ENCODE peak calls at places on chromosomes 13 and 19, in seven cellular contexts. One of them, this sample, is unnamed. For H3K4me1, the result is how much of the 10 kb centered on the place peaks cover.

GRCh38 chr13:38530492-38530891 is 156.4 kb upstream of the FREM2 start:
- DNase-seq in cardiac muscle cell: peak
- DNase-seq in lower lobe of right lung: no peak
- DNase-seq in PC-3: peak
- DNase-seq in ovary: no peak
- DNase-seq in tibial nerve: no peak
- DNase-seq in psoas muscle: no peak
- DNase-seq in this sample: no peak

GRCh38 chr13:61414686-61415664 is 674 bp downstream of the PCDH20 start:
- DNase-seq in tibial nerve: no peak
- DNase-seq in lower lobe of right lung: peak
- DNase-seq in ovary: no peak
- DNase-seq in psoas muscle: peak
- DNase-seq in cardiac muscle cell: peak
- DNase-seq in PC-3: peak
- DNase-seq in this sample: no peak

GRCh38 chr13:67792151-67792665 is 562.1 kb upstream of the PCDH9 start:
- DNase-seq in ovary: no peak
- DNase-seq in PC-3: no peak
- DNase-seq in cardiac muscle cell: no peak
- DNase-seq in lower lobe of right lung: no peak
- DNase-seq in tibial nerve: no peak
- DNase-seq in psoas muscle: no peak
- DNase-seq in this sample: no peak

GRCh38 chr19:3672575-3672948 is 27.7 kb downstream of the PIP5K1C start:
- DNase-seq in lower lobe of right lung: no peak
- DNase-seq in cardiac muscle cell: no peak
- DNase-seq in psoas muscle: no peak
- DNase-seq in ovary: no peak
- DNase-seq in tibial nerve: no peak
- DNase-seq in PC-3: no peak
- DNase-seq in this sample: no peak

GRCh38 chr19:40461669-40462221 is 3.8 kb downstream of the BLVRB start:
- DNase-seq in psoas muscle: peak
- DNase-seq in lower lobe of right lung: peak
- DNase-seq in PC-3: no peak
- DNase-seq in tibial nerve: no peak
- DNase-seq in ovary: no peak
- DNase-seq in cardiac muscle cell: no peak
- DNase-seq in this sample: no peak

GRCh38 chr19:42191855-42192254 is 25.6 kb downstream of the DEDD2 start:
- DNase-seq in cardiac muscle cell: peak
- DNase-seq in lower lobe of right lung: no peak
- DNase-seq in ovary: no peak
- DNase-seq in tibial nerve: no peak
- DNase-seq in psoas muscle: no peak
- DNase-seq in PC-3: peak
- DNase-seq in this sample: peak

GRCh38 chr13:41746259-41746658 is 214.7 kb downstream of the VWA8 start:
- DNase-seq in cardiac muscle cell: peak
- DNase-seq in ovary: no peak
- DNase-seq in lower lobe of right lung: no peak
- DNase-seq in psoas muscle: no peak
- DNase-seq in tibial nerve: no peak
- DNase-seq in PC-3: peak
- DNase-seq in this sample: no peak

GRCh38 chr13:114225610-114226009 is 9.1 kb upstream of the CDC16 start:
- DNase-seq in lower lobe of right lung: no peak
- DNase-seq in ovary: no peak
- DNase-seq in cardiac muscle cell: no peak
- DNase-seq in tibial nerve: no peak
- DNase-seq in PC-3: no peak
- DNase-seq in psoas muscle: no peak
- DNase-seq in this sample: no peak

GRCh38 chr19:7691497-7691896 is 10.4 kb downstream of the FCER2 start:
- DNase-seq in PC-3: no peak
- DNase-seq in tibial nerve: no peak
- DNase-seq in lower lobe of right lung: no peak
- DNase-seq in cardiac muscle cell: no peak
- DNase-seq in ovary: no peak
- DNase-seq in psoas muscle: no peak
- DNase-seq in this sample: no peak

GRCh38 chr13:73216381-73216831 is 157.6 kb downstream of the KLF5 start:
- DNase-seq in PC-3: no peak
- DNase-seq in lower lobe of right lung: no peak
- DNase-seq in psoas muscle: no peak
- DNase-seq in ovary: no peak
- DNase-seq in tibial nerve: no peak
- DNase-seq in cardiac muscle cell: no peak
- DNase-seq in this sample: no peak

GRCh38 chr13:97275775-97276501 is 53.8 kb downstream of the MBNL2 start:
- DNase-seq in cardiac muscle cell: no peak
- DNase-seq in tibial nerve: no peak
- DNase-seq in PC-3: no peak
- DNase-seq in ovary: no peak
- DNase-seq in psoas muscle: no peak
- DNase-seq in lower lobe of right lung: no peak
- DNase-seq in this sample: no peak

GRCh38 chr19:13152356-13152853 is 2.2 kb downstream of the IER2 start:
- DNase-seq in ovary: no peak
- DNase-seq in psoas muscle: no peak
- DNase-seq in cardiac muscle cell: no peak
- DNase-seq in lower lobe of right lung: no peak
- DNase-seq in tibial nerve: peak
- DNase-seq in PC-3: no peak
- DNase-seq in this sample: no peak

GRCh38 chr13:29081036-29081435 is 260.9 kb downstream of the MTUS2 start:
- DNase-seq in tibial nerve: no peak
- DNase-seq in PC-3: no peak
- DNase-seq in psoas muscle: no peak
- DNase-seq in ovary: no peak
- DNase-seq in lower lobe of right lung: no peak
- DNase-seq in cardiac muscle cell: no peak
- DNase-seq in this sample: no peak

GRCh38 chr19:58317481-58318072 is 9.2 kb upstream of the ZSCAN22 start:
- DNase-seq in psoas muscle: no peak
- DNase-seq in lower lobe of right lung: no peak
- DNase-seq in cardiac muscle cell: peak
- DNase-seq in tibial nerve: no peak
- DNase-seq in PC-3: peak
- DNase-seq in ovary: no peak
- DNase-seq in this sample: no peak

GRCh38 chr13:56424246-56424645 is 716.5 kb upstream of the PRR20A start:
- DNase-seq in psoas muscle: no peak
- DNase-seq in ovary: no peak
- DNase-seq in tibial nerve: no peak
- DNase-seq in lower lobe of right lung: no peak
- DNase-seq in PC-3: no peak
- DNase-seq in cardiac muscle cell: no peak
- DNase-seq in this sample: no peak

GRCh38 chr13:104001766-104002165 is 935.5 kb upstream of the SLC10A2 start:
- DNase-seq in lower lobe of right lung: no peak
- DNase-seq in ovary: no peak
- DNase-seq in PC-3: no peak
- DNase-seq in tibial nerve: no peak
- DNase-seq in cardiac muscle cell: no peak
- DNase-seq in psoas muscle: no peak
- DNase-seq in this sample: no peak

GRCh38 chr19:14536926-14537692 is 7.7 kb downstream of the TECR start:
- DNase-seq in ovary: peak
- DNase-seq in cardiac muscle cell: peak
- DNase-seq in tibial nerve: no peak
- DNase-seq in lower lobe of right lung: peak
- DNase-seq in psoas muscle: peak
- DNase-seq in PC-3: peak
- DNase-seq in this sample: no peak

GRCh38 chr13:113837554-113838355 is 26.1 kb downstream of the GAS6 start:
- DNase-seq in cardiac muscle cell: peak
- DNase-seq in ovary: peak
- DNase-seq in tibial nerve: peak
- DNase-seq in PC-3: peak
- DNase-seq in psoas muscle: peak
- DNase-seq in lower lobe of right lung: peak
- DNase-seq in this sample: no peak

GRCh38 chr19:41398042-41398403 is 405 bp downstream of the BCKDHA start:
- DNase-seq in ovary: no peak
- DNase-seq in psoas muscle: no peak
- DNase-seq in cardiac muscle cell: no peak
- DNase-seq in PC-3: no peak
- DNase-seq in lower lobe of right lung: no peak
- DNase-seq in tibial nerve: no peak
- DNase-seq in this sample: no peak

GRCh38 chr13:51995677-51996551 is 15.3 kb downstream of the ATP7B start:
- DNase-seq in lower lobe of right lung: no peak
- DNase-seq in PC-3: no peak
- DNase-seq in ovary: no peak
- DNase-seq in psoas muscle: no peak
- DNase-seq in tibial nerve: no peak
- DNase-seq in cardiac muscle cell: peak
- DNase-seq in this sample: no peak

GRCh38 chr19:2289714-2290435 is 7.9 kb upstream of the PEAK3 start:
- DNase-seq in lower lobe of right lung: peak
- DNase-seq in ovary: no peak
- DNase-seq in tibial nerve: no peak
- DNase-seq in PC-3: no peak
- DNase-seq in psoas muscle: no peak
- DNase-seq in cardiac muscle cell: no peak
- DNase-seq in this sample: no peak

GRCh38 chr13:73429691-73430090 is 370.9 kb downstream of the KLF5 start:
- DNase-seq in lower lobe of right lung: no peak
- DNase-seq in cardiac muscle cell: peak
- DNase-seq in tibial nerve: no peak
- DNase-seq in PC-3: peak
- DNase-seq in psoas muscle: no peak
- DNase-seq in ovary: no peak
- DNase-seq in this sample: no peak

GRCh38 chr13:91154553-91154952 is 192.9 kb upstream of the MIR17HG start:
- DNase-seq in lower lobe of right lung: no peak
- DNase-seq in psoas muscle: no peak
- DNase-seq in ovary: no peak
- DNase-seq in PC-3: no peak
- DNase-seq in cardiac muscle cell: no peak
- DNase-seq in tibial nerve: no peak
- DNase-seq in this sample: no peak

GRCh38 chr13:41561179-41561578 is 103.8 kb downstream of the RGCC start:
- DNase-seq in tibial nerve: no peak
- DNase-seq in cardiac muscle cell: peak
- DNase-seq in ovary: no peak
- DNase-seq in lower lobe of right lung: no peak
- DNase-seq in psoas muscle: no peak
- DNase-seq in PC-3: no peak
- DNase-seq in this sample: no peak

GRCh38 chr13:101289764-101290163 is 126.5 kb downstream of the NALCN start:
- DNase-seq in lower lobe of right lung: no peak
- DNase-seq in cardiac muscle cell: peak
- DNase-seq in tibial nerve: no peak
- DNase-seq in ovary: no peak
- DNase-seq in PC-3: no peak
- DNase-seq in psoas muscle: no peak
- DNase-seq in this sample: no peak

GRCh38 chr13:107200491-107200890 is 632.6 kb upstream of the ARGLU1 start:
- DNase-seq in PC-3: peak
- DNase-seq in tibial nerve: no peak
- DNase-seq in psoas muscle: no peak
- DNase-seq in ovary: no peak
- DNase-seq in cardiac muscle cell: no peak
- DNase-seq in lower lobe of right lung: no peak
- DNase-seq in this sample: no peak

GRCh38 chr13:107202371-107203023 is 634.6 kb upstream of the ARGLU1 start:
- DNase-seq in lower lobe of right lung: no peak
- DNase-seq in psoas muscle: no peak
- DNase-seq in tibial nerve: no peak
- DNase-seq in ovary: peak
- DNase-seq in cardiac muscle cell: peak
- DNase-seq in PC-3: peak
- DNase-seq in this sample: no peak

GRCh38 chr13:107208889-107209288 is 641.0 kb upstream of the ARGLU1 start:
- DNase-seq in cardiac muscle cell: peak
- DNase-seq in tibial nerve: no peak
- DNase-seq in ovary: no peak
- DNase-seq in PC-3: no peak
- DNase-seq in lower lobe of right lung: no peak
- DNase-seq in psoas muscle: no peak
- DNase-seq in this sample: no peak

GRCh38 chr13:107205318-107206112 is 637.6 kb upstream of the ARGLU1 start:
- DNase-seq in tibial nerve: peak
- DNase-seq in psoas muscle: peak
- DNase-seq in lower lobe of right lung: peak
- DNase-seq in PC-3: peak
- DNase-seq in cardiac muscle cell: peak
- DNase-seq in ovary: peak
- DNase-seq in this sample: peak

GRCh38 chr13:107203146-107203847 is 635.4 kb upstream of the ARGLU1 start:
- DNase-seq in cardiac muscle cell: peak
- DNase-seq in lower lobe of right lung: no peak
- DNase-seq in ovary: no peak
- DNase-seq in tibial nerve: no peak
- DNase-seq in psoas muscle: no peak
- DNase-seq in PC-3: peak
- DNase-seq in this sample: no peak
- TF ChIP-seq CTCF in cardiac muscle cell: peak
- TF ChIP-seq CTCF in lower lobe of right lung: peak
- TF ChIP-seq CTCF in ovary: no peak
- TF ChIP-seq CTCF in tibial nerve: no peak
- TF ChIP-seq CTCF in psoas muscle: peak
- TF ChIP-seq CTCF in PC-3: peak
- TF ChIP-seq CTCF in this sample: peak

GRCh38 chr19:18426416-18426767 is 7.2 kb downstream of the SSBP4 start:
- DNase-seq in lower lobe of right lung: no peak
- DNase-seq in ovary: peak
- DNase-seq in psoas muscle: no peak
- DNase-seq in tibial nerve: no peak
- DNase-seq in cardiac muscle cell: no peak
- DNase-seq in PC-3: no peak
- DNase-seq in this sample: no peak
- H3K4me1 ChIP-seq in lower lobe of right lung: half or more
- H3K4me1 ChIP-seq in ovary: under half
- H3K4me1 ChIP-seq in psoas muscle: under half
- H3K4me1 ChIP-seq in tibial nerve: under half
- H3K4me1 ChIP-seq in cardiac muscle cell: under half
- H3K4me1 ChIP-seq in PC-3: under half
- H3K4me1 ChIP-seq in this sample: half or more

DNA sequence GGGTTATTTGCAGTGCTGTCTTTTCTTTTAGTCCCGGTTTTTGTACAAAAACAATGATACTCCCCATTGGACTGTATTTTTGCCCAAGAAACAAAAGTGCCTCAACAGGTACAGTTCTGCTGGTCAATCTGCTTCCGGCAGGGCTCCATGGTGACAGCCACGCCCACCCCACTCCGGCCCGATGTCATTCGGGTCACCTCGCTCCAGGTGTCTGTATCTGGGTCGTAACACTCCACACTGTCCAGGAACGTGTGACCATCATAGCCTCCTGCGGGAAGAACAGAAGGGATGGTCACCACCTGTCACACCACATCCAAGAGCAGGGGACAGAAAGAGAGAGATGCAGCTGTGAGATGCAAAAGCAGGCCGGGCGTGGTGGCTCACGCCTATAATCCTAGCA is 16.6 kb downstream of the KEAP1 start:
- DNase-seq in psoas muscle: no peak
- DNase-seq in cardiac muscle cell: no peak
- DNase-seq in tibial nerve: no peak
- DNase-seq in ovary: no peak
- DNase-seq in lower lobe of right lung: no peak
- DNase-seq in PC-3: no peak
- DNase-seq in this sample: no peak
- H3K27ac ChIP-seq in psoas muscle: no peak
- H3K27ac ChIP-seq in cardiac muscle cell: no peak
- H3K27ac ChIP-seq in tibial nerve: no peak
- H3K27ac ChIP-seq in ovary: no peak
- H3K27ac ChIP-seq in lower lobe of right lung: no peak
- H3K27ac ChIP-seq in PC-3: no peak
- H3K27ac ChIP-seq in this sample: no peak

GRCh38 chr19:17999685-18000479 is 8.1 kb upstream of the ARRDC2 start:
- DNase-seq in tibial nerve: no peak
- DNase-seq in cardiac muscle cell: no peak
- DNase-seq in ovary: no peak
- DNase-seq in psoas muscle: no peak
- DNase-seq in PC-3: no peak
- DNase-seq in lower lobe of right lung: no peak
- DNase-seq in this sample: no peak
- TF ChIP-seq CTCF in tibial nerve: no peak
- TF ChIP-seq CTCF in cardiac muscle cell: no peak
- TF ChIP-seq CTCF in ovary: no peak
- TF ChIP-seq CTCF in psoas muscle: no peak
- TF ChIP-seq CTCF in PC-3: no peak
- TF ChIP-seq CTCF in lower lobe of right lung: no peak
- TF ChIP-seq CTCF in this sample: no peak

This sample was measured in Panc1.